ENCODE peak calls at places on chromosomes 11 and 22, in nine cellular contexts. One of them, this sample, is unnamed.

GRCh38 chr11:125226701-125227100 is 62.1 kb downstream of the PKNOX2 start:
- DNase-seq in C1 segment of cervical spinal cord: no peak
- DNase-seq in T-helper 2 cell: no peak
- DNase-seq in posterior vena cava: peak
- DNase-seq in HT1080: no peak
- DNase-seq in AG08396: no peak
- DNase-seq in HFF-Myc: no peak
- DNase-seq in ovary: no peak
- DNase-seq in anterior cingulate cortex: no peak
- DNase-seq in this sample: no peak

GRCh38 chr22:45925811-45926351 is 51.1 kb downstream of the WNT7B start:
- DNase-seq in anterior cingulate cortex: no peak
- DNase-seq in HFF-Myc: no peak
- DNase-seq in HT1080: no peak
- DNase-seq in C1 segment of cervical spinal cord: no peak
- DNase-seq in ovary: no peak
- DNase-seq in T-helper 2 cell: no peak
- DNase-seq in AG08396: no peak
- DNase-seq in posterior vena cava: no peak
- DNase-seq in this sample: no peak

GRCh38 chr11:1753426-1754305 is 3.3 kb upstream of the IFITM10 start:
- DNase-seq in ovary: no peak
- DNase-seq in AG08396: no peak
- DNase-seq in HFF-Myc: no peak
- DNase-seq in HT1080: no peak
- DNase-seq in T-helper 2 cell: no peak
- DNase-seq in anterior cingulate cortex: no peak
- DNase-seq in posterior vena cava: no peak
- DNase-seq in C1 segment of cervical spinal cord: no peak
- DNase-seq in this sample: no peak

GRCh38 chr11:97955595-97955994 is 1065.2 kb upstream of the CNTN5 start:
- DNase-seq in anterior cingulate cortex: no peak
- DNase-seq in T-helper 2 cell: no peak
- DNase-seq in posterior vena cava: no peak
- DNase-seq in AG08396: no peak
- DNase-seq in C1 segment of cervical spinal cord: no peak
- DNase-seq in HFF-Myc: no peak
- DNase-seq in HT1080: no peak
- DNase-seq in ovary: no peak
- DNase-seq in this sample: no peak

GRCh38 chr22:22897036-22897435 is 9.4 kb downstream of the IGLL5 start:
- DNase-seq in posterior vena cava: peak
- DNase-seq in T-helper 2 cell: no peak
- DNase-seq in AG08396: no peak
- DNase-seq in HT1080: no peak
- DNase-seq in anterior cingulate cortex: no peak
- DNase-seq in HFF-Myc: no peak
- DNase-seq in C1 segment of cervical spinal cord: no peak
- DNase-seq in ovary: no peak
- DNase-seq in this sample: no peak

GRCh38 chr22:26139320-26139719 is 29.9 kb upstream of the SEZ6L start:
- DNase-seq in AG08396: no peak
- DNase-seq in T-helper 2 cell: no peak
- DNase-seq in posterior vena cava: no peak
- DNase-seq in C1 segment of cervical spinal cord: peak
- DNase-seq in ovary: no peak
- DNase-seq in HFF-Myc: no peak
- DNase-seq in anterior cingulate cortex: peak
- DNase-seq in HT1080: peak
- DNase-seq in this sample: peak

GRCh38 chr22:20034143-20034542 is 13.2 kb downstream of the TANGO2 start:
- DNase-seq in posterior vena cava: no peak
- DNase-seq in HFF-Myc: no peak
- DNase-seq in ovary: no peak
- DNase-seq in HT1080: no peak
- DNase-seq in AG08396: no peak
- DNase-seq in C1 segment of cervical spinal cord: no peak
- DNase-seq in T-helper 2 cell: no peak
- DNase-seq in anterior cingulate cortex: no peak
- DNase-seq in this sample: no peak

GRCh38 chr22:27133951-27134664 is 476.7 kb downstream of the MIAT start:
- DNase-seq in posterior vena cava: peak
- DNase-seq in HFF-Myc: peak
- DNase-seq in T-helper 2 cell: peak
- DNase-seq in ovary: no peak
- DNase-seq in anterior cingulate cortex: no peak
- DNase-seq in C1 segment of cervical spinal cord: no peak
- DNase-seq in AG08396: peak
- DNase-seq in HT1080: peak
- DNase-seq in this sample: no peak

This sample was measured in A673.